ENCODE peak calls at places on chromosome 11, in six cellular contexts. A, Q, O, C, L and G are unnamed samples.

GRCh38 chr11:4922304-4922703 is 1.8 kb downstream of the OR51G1 start:
- DNase-seq in A (no peak), Q (no peak), O (no peak), C (no peak), L (no peak), G (no peak)

GRCh38 chr11:129289350-129290040 is 86.2 kb upstream of the BARX2 start:
- DNase-seq in A (no peak), Q (no peak), O (no peak), C (no peak), L (no peak), G (no peak)

GRCh38 chr11:130721736-130722135 is 194.5 kb downstream of the SNX19 start:
- DNase-seq in A (no peak), Q (no peak), O (no peak), C (no peak), L (no peak), G (no peak)

GRCh38 chr11:6474806-6475500 is 1.2 kb upstream of the TRIM3 start:
- DNase-seq in A (no peak), Q (no peak), O (no peak), C (no peak), L (no peak), G (peak)

GRCh38 chr11:12189543-12190235 is 79.3 kb downstream of the MICAL2 start:
- DNase-seq in A (no peak), Q (no peak), O (no peak), C (peak), L (no peak), G (no peak)

GRCh38 chr11:120336641-120337132 is 474 bp downstream of the ARHGEF12 start:
- DNase-seq in A (peak), Q (peak), O (peak), C (peak), L (peak), G (peak)

GRCh38 chr11:5608778-5609177 is 12.3 kb downstream of the TRIM6 start:
- DNase-seq in A (no peak), Q (no peak), O (no peak), C (no peak), L (no peak), G (no peak)

GRCh38 chr11:69423181-69423580 is 58.3 kb upstream of the LINC01488 start:
- DNase-seq in A (no peak), Q (no peak), O (no peak), C (no peak), L (no peak), G (no peak)

GRCh38 chr11:65315204-65315865 is 669 bp downstream of the CDC42EP2 start:
- DNase-seq in A (peak), Q (peak), O (peak), C (peak), L (peak), G (peak)

GRCh38 chr11:76677010-76677771 is 6.6 kb upstream of the LRRC32 start:
- DNase-seq in A (no peak), Q (no peak), O (no peak), C (no peak), L (no peak), G (no peak)

GRCh38 chr11:69403556-69404215 is 77.8 kb upstream of the LINC01488 start:
- DNase-seq in A (no peak), Q (peak), O (no peak), C (no peak), L (no peak), G (no peak)

GRCh38 chr11:60634151-60634550 is 65.3 kb upstream of the MS4A8 start:
- DNase-seq in A (peak), Q (no peak), O (no peak), C (no peak), L (no peak), G (peak)

GRCh38 chr11:33691051-33691864 is 9.4 kb downstream of the C11orf91 start:
- DNase-seq in A (no peak), Q (peak), O (no peak), C (no peak), L (no peak), G (no peak)

GRCh38 chr11:80722616-80723015 is 1281.8 kb upstream of the TENM4 start:
- DNase-seq in A (no peak), Q (no peak), O (no peak), C (no peak), L (no peak), G (no peak)

GRCh38 chr11:84358034-84358433 is 1071.9 kb upstream of the CCDC90B start:
- DNase-seq in A (no peak), Q (no peak), O (no peak), C (no peak), L (no peak), G (no peak)

GRCh38 chr11:64571410-64572091 is 19.5 kb upstream of the SLC22A12 start:
- DNase-seq in A (peak), Q (no peak), O (no peak), C (peak), L (no peak), G (no peak)

GRCh38 chr11:113465786-113466185 is 9.4 kb downstream of the DRD2 start:
- DNase-seq in A (no peak), Q (no peak), O (no peak), C (no peak), L (no peak), G (no peak)

GRCh38 chr11:15622231-15622890 is 507.6 kb downstream of the INSC start:
- DNase-seq in A (no peak), Q (no peak), O (no peak), C (no peak), L (no peak), G (no peak)

GRCh38 chr11:7597620-7598019 is 75.7 kb downstream of the CYB5R2 start:
- DNase-seq in A (no peak), Q (no peak), O (no peak), C (peak), L (no peak), G (no peak)

GRCh38 chr11:46198873-46199250 is 77.6 kb upstream of the PHF21A start:
- DNase-seq in A (no peak), Q (no peak), O (no peak), C (no peak), L (no peak), G (no peak)

GRCh38 chr11:84833488-84834086 is 793.6 kb downstream of the DLG2 start:
- DNase-seq in A (no peak), Q (no peak), O (no peak), C (no peak), L (no peak), G (no peak)

GRCh38 chr11:129787518-129787917 is 28.1 kb upstream of the TMEM45B start:
- DNase-seq in A (no peak), Q (no peak), O (no peak), C (no peak), L (no peak), G (no peak)

GRCh38 chr11:103609117-103610066 is 427.0 kb upstream of the DDI1 start:
- DNase-seq in A (no peak), Q (peak), O (no peak), C (no peak), L (no peak), G (no peak)

GRCh38 chr11:24509114-24509513 is 12.3 kb downstream of the LUZP2 start:
- DNase-seq in A (no peak), Q (no peak), O (no peak), C (no peak), L (no peak), G (no peak)

GRCh38 chr11:108958446-108959123 is 293.7 kb downstream of the DDX10 start:
- DNase-seq in A (peak), Q (no peak), O (no peak), C (no peak), L (no peak), G (no peak)

GRCh38 chr11:16356057-16356750 is at the start of gene SOX6:
- DNase-seq in A (peak), Q (no peak), O (no peak), C (peak), L (no peak), G (no peak)

GRCh38 chr11:91257593-91258170 is 966.9 kb upstream of the FAT3 start:
- DNase-seq in A (no peak), Q (no peak), O (no peak), C (no peak), L (no peak), G (no peak)

GRCh38 chr11:45289369-45289768 is 3.2 kb upstream of the SYT13 start:
- DNase-seq in A (no peak), Q (peak), O (no peak), C (no peak), L (no peak), G (no peak)

GRCh38 chr11:22920939-22921565 is 60.8 kb upstream of the CCDC179 start:
- DNase-seq in A (peak), Q (peak), O (no peak), C (peak), L (no peak), G (peak)

GRCh38 chr11:104876838-104877500 is 21.3 kb downstream of the CASP12 start:
- DNase-seq in A (no peak), Q (no peak), O (no peak), C (no peak), L (no peak), G (no peak)

GRCh38 chr11:119472856-119473222 is 49.9 kb upstream of the THY1 start:
- DNase-seq in A (no peak), Q (no peak), O (no peak), C (no peak), L (no peak), G (no peak)

GRCh38 chr11:128720522-128720985 is 26.7 kb downstream of the FLI1 start:
- DNase-seq in A (no peak), Q (no peak), O (no peak), C (no peak), L (no peak), G (no peak)

GRCh38 chr11:126948563-126948962 is 52.0 kb downstream of the KIRREL3 start:
- DNase-seq in A (no peak), Q (no peak), O (no peak), C (no peak), L (no peak), G (no peak)

GRCh38 chr11:88171982-88172381 is 3.3 kb downstream of the RAB38 start:
- DNase-seq in A (no peak), Q (no peak), O (no peak), C (no peak), L (no peak), G (no peak)

GRCh38 chr11:2516276-2517015 is 71.6 kb downstream of the KCNQ1 start:
- DNase-seq in A (no peak), Q (no peak), O (no peak), C (no peak), L (peak), G (no peak)

GRCh38 chr11:59614277-59615131 is 1.1 kb downstream of the OSBP start:
- DNase-seq in A (peak), Q (no peak), O (no peak), C (peak), L (no peak), G (peak)

GRCh38 chr11:83725718-83726117 is 439.6 kb upstream of the CCDC90B start:
- DNase-seq in A (no peak), Q (no peak), O (no peak), C (no peak), L (no peak), G (no peak)

GRCh38 chr11:5203366-5203765 is 2.9 kb upstream of the OR51V1 start:
- DNase-seq in A (no peak), Q (no peak), O (no peak), C (no peak), L (no peak), G (no peak)

GRCh38 chr11:100964400-100964799 is 165.2 kb downstream of the PGR start:
- DNase-seq in A (no peak), Q (no peak), O (no peak), C (no peak), L (no peak), G (no peak)

GRCh38 chr11:8809605-8810272 is 101.2 kb upstream of the AKIP1 start:
- DNase-seq in A (no peak), Q (no peak), O (no peak), C (no peak), L (no peak), G (no peak)

GRCh38 chr11:8808226-8808585 is 102.8 kb upstream of the AKIP1 start:
- DNase-seq in A (no peak), Q (no peak), O (no peak), C (no peak), L (no peak), G (no peak)

GRCh38 chr11:8806974-8807373 is 104.0 kb upstream of the AKIP1 start:
- DNase-seq in A (no peak), Q (no peak), O (peak), C (no peak), L (no peak), G (no peak)

GRCh38 chr11:8809185-8809584 is 101.8 kb upstream of the AKIP1 start:
- DNase-seq in A (no peak), Q (no peak), O (no peak), C (no peak), L (no peak), G (no peak)

DNA sequence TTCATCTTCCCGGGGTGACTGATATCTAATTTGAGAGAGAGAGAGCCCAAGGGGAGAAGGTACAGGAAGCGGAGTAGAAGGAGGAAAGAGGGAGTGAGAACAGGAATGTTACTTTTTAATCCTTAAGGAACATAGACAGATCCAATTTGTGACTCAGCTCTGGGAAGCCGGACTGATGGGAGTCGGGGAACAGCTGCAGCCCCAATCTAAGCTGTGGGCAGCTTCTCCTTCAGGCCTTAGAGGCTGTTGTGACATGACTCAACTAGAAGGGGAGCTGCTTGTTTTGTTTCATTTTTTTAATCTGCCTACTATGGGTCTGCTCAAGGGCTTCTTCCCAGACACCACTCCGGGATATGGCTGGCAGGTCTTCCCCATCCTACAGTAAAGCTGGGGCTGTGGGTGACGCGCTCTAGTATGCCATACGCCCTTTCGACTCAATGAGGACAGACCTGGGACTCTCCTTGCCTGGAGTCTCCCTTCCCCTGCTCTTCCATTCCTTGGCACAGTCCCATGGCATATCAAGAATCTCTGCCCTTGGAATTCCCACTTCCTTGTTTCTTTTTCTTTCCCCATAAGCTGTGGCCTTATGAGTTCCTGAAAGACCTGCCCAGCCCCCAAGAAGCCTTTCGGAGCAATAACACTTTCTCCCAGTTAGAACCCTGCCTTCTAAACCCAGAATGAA is 103.3 kb upstream of the AKIP1 start:
- DNase-seq in A (no peak), Q (no peak), O (peak), C (no peak), L (no peak), G (no peak)
- TF ChIP-seq POLR2A in A (no peak), Q (no peak), O (no peak), C (no peak), L (no peak), G (no peak)

DNA sequence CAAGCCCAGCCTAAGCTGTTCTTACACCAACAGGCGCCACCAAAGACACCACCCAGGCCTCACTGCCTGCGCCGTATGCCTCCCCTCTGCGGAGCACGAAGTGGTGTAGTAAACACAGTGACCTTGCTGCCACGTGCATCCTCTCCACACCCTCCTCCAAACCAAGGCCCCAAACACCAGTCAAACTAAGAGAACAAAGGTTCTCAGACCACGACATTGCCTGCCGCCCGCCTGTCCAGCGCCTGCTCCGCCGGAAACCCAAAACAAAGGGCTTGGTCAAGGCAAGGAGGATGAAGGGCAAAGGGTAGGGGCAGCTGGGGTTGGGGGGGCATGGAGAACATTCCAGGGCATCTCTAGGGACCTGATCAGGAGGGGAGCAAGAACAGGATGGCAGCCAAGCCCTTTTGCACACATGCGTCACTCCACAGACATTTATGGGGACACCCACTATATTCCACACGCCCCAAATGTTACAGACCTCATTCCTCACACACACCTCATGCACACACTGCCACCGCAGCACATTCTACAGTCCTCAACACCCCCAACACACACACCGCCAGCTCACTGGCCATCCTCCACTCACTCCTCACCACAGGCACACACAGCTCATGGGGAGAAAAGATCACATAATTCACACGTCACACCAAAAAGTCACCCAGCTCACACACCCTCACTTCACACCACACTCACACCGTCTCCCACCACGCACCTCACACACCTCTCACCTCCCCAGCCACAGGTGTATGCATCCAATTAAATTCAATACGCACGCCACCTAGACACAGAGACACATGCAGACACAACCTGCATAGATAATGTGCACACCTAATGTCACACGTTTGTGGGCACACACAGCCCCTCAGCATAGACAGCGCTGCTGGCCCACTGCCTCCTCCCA is 34.5 kb downstream of the PDE2A start:
- DNase-seq in A (no peak), Q (no peak), O (no peak), C (no peak), L (no peak), G (no peak)
- TF ChIP-seq POLR2A in A (no peak), Q (no peak), O (no peak), C (no peak), L (no peak), G (no peak)

GRCh38 chr11:10728779-10729472 is 22.1 kb upstream of the CTR9 start:
- DNase-seq in A (no peak), Q (no peak), O (no peak), C (no peak), L (no peak), G (no peak)

GRCh38 chr11:10728154-10728553 is 22.9 kb upstream of the CTR9 start:
- DNase-seq in A (no peak), Q (no peak), O (no peak), C (no peak), L (no peak), G (no peak)

GRCh38 chr11:10725114-10725906 is 25.7 kb upstream of the CTR9 start:
- DNase-seq in A (no peak), Q (no peak), O (no peak), C (no peak), L (no peak), G (no peak)

GRCh38 chr11:10725907-10726253 is 25.2 kb upstream of the CTR9 start:
- DNase-seq in A (no peak), Q (no peak), O (no peak), C (no peak), L (no peak), G (no peak)

DNA sequence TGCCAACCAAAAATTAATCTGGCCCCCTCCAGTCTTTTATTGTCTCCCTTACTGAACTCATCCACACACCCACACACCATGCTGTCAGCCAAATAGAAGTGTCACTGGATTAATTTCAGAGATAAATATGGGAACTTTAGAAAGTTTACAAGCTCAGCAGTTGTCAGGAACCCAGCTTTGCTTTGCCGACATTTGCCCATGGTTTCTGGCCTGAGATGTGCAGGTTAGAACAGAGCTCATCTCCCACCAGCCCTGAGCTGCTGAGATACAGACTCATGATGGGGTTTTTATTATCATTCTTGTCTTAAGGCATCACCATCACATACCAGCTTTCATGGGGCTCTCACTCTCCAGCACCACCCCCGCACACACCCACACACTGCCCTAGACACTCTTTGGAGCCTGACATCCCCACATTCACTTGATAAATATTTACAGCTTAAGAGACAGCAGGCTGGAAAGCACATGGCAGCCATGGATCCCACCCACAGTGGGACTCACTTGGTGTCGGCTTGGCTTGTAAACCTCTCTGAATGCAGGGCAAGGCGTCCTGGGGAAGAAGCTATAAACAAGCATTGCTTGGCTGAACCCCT is 23.7 kb upstream of the CTR9 start:
- DNase-seq in A (no peak), Q (no peak), O (no peak), C (no peak), L (no peak), G (no peak)
- TF ChIP-seq POLR2A in A (no peak), Q (no peak), O (no peak), C (no peak), L (no peak), G (no peak)

DNA sequence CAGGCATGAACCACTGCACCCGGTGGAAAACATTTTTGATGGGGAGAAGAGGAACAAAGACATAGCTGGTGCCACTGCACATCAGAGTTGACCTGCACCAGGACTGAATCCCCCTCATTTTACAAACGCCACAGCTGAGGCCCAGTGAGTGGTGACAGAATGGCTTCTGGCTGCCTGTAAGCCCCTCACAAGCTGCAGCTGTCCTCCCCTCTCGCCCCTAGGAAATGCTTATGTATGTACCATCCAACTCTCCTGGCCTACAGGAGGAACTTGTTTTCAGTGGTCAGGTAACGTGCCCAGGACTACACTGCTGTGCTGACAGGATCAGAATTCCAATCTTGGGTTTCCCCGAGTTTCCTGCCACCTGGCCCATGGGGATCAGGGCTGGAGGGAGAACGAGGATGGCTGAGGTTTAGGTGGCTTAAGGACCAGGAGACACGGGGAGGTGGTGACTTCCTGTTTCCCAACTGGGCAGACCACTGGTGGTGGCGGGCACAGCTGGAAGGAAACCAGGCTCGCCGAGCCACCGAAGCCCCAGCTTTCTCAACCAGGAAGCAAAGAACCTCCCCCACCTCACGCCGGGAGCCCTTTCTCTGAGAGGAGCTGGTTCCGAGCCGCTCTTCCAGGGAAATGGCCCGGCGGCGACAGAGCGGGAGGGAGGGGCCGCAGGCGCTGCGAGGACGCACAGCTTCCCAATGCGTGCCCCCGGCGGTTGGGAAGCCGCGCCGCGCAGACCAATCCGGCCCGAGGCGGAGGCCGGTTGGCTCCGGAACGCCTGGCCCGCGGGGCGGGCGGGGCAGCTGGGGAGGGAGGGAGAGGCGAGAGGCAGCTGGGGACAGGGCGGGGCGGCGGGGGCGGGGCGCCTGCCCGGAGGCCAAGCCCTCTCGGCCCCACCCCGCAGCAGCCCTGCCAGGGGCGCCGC is 1.0 kb upstream of the LRFN4 start:
- DNase-seq in A (peak), Q (peak), O (peak), C (peak), L (peak), G (peak)
- TF ChIP-seq POLR2A in A (peak), Q (peak), O (peak), C (peak), L (peak), G (peak)